ENCODE peak calls at places on chromosomes 6 and 20, in four cellular contexts. B is fibroblast of mammary gland, M is kidney epithelial cell, D is fibroblast of lung. R is an unnamed sample.

GRCh38 chr20:1907586-1907985 is 12.4 kb downstream of the SIRPA start:
- DNase-seq in M (no peak), D (peak), B (peak), R (no peak)

GRCh38 chr6:167776906-167777645 is 49.6 kb upstream of the AFDN start:
- DNase-seq in D (no peak), M (no peak), B (no peak), R (no peak)

GRCh38 chr6:17334265-17334664 is 53.1 kb downstream of the RBM24 start:
- DNase-seq in M (no peak), D (peak), B (peak), R (no peak)

GRCh38 chr6:113403966-113404575 is 453.1 kb upstream of the MARCKS start:
- DNase-seq in D (peak), M (no peak), B (no peak), R (no peak)

GRCh38 chr20:25317351-25318075 is 69.6 kb downstream of the PYGB start:
- DNase-seq in B (no peak), M (no peak), D (no peak), R (no peak)

GRCh38 chr6:21305827-21306469 is 287.6 kb upstream of the SOX4 start:
- DNase-seq in B (peak), M (peak), D (peak), R (no peak)

GRCh38 chr6:50843842-50844241 is 25.2 kb downstream of the TFAP2B start:
- DNase-seq in B (no peak), D (no peak), M (no peak), R (no peak)

GRCh38 chr6:46170357-46171289 is at the start of gene ENPP5:
- DNase-seq in B (peak), D (peak), M (peak), R (no peak)

GRCh38 chr6:7505196-7505699 is 36.2 kb upstream of the DSP start:
- DNase-seq in D (peak), B (peak), M (peak), R (peak)

GRCh38 chr20:17807670-17808069 is 107.9 kb downstream of the BANF2 start:
- DNase-seq in M (no peak), D (no peak), B (peak), R (no peak)

GRCh38 chr20:48983423-48984400 is 62.2 kb downstream of the ARFGEF2 start:
- DNase-seq in M (peak), B (peak), D (peak), R (peak)

GRCh38 chr20:48990467-48990866 is 55.6 kb upstream of the CSE1L start:
- DNase-seq in M (no peak), B (no peak), D (no peak), R (no peak)

GRCh38 chr20:48984575-48985219 is 61.4 kb upstream of the CSE1L start:
- DNase-seq in B (no peak), D (no peak), M (no peak), R (no peak)

GRCh38 chr20:48986899-48987298 is 59.2 kb upstream of the CSE1L start:
- DNase-seq in B (no peak), D (no peak), M (no peak), R (no peak)
- TF ChIP-seq CTCF in B (peak), D (no peak), M (peak), R (peak)

GRCh38 chr6:190596-191395 is 101.5 kb upstream of the DUSP22 start:
- DNase-seq in M (no peak), D (no peak), B (no peak), R (no peak)
- TF ChIP-seq CTCF in M (no peak), D (no peak), B (no peak), R (peak)

GRCh38 chr6:159151266-159151855 is 17.8 kb upstream of the FNDC1 start:
- DNase-seq in M (no peak), B (peak), D (peak), R (no peak)
- TF ChIP-seq CTCF in M (peak), B (peak), D (peak), R (peak)

GRCh38 chr6:77930945-77931344 is 278.1 kb downstream of the MEI4 start:
- DNase-seq in D (no peak), B (no peak), M (no peak), R (no peak)

GRCh38 chr6:77930382-77930781 is 277.5 kb downstream of the MEI4 start:
- DNase-seq in D (no peak), B (no peak), M (no peak), R (no peak)

GRCh38 chr6:77926198-77926752 is 273.4 kb downstream of the MEI4 start:
- DNase-seq in M (no peak), B (no peak), D (no peak), R (no peak)
- TF ChIP-seq CTCF in M (no peak), B (no peak), D (no peak), R (no peak)

GRCh38 chr20:59002388-59002787 is 4.7 kb downstream of the CTSZ start:
- DNase-seq in D (no peak), M (no peak), B (no peak), R (no peak)
- TF ChIP-seq CTCF in D (no peak), M (no peak), B (no peak), R (no peak)

GRCh38 chr6:135852775-135853174 is 1.3 kb downstream of the PDE7B start:
- DNase-seq in D (peak), M (no peak), B (peak), R (no peak)

GRCh38 chr6:135853986-135854385 is 2.5 kb downstream of the PDE7B start:
- DNase-seq in B (peak), D (no peak), M (no peak), R (no peak)

GRCh38 chr6:135854799-135855198 is 3.3 kb downstream of the PDE7B start:
- DNase-seq in B (no peak), M (no peak), D (no peak), R (no peak)

GRCh38 chr6:135851442-135852271 is at the start of gene PDE7B:
- DNase-seq in M (peak), D (peak), B (peak), R (peak)

GRCh38 chr6:135853227-135853626 is 1.7 kb downstream of the PDE7B start:
- DNase-seq in B (peak), D (peak), M (no peak), R (no peak)
- TF ChIP-seq CTCF in B (peak), D (no peak), M (no peak), R (no peak)